ENCODE peak calls at places on chromosome 19, in six cellular contexts. B is trophoblast cell, V is neural progenitor cell, J is IMR-90, Y is PC-3, U is OCI-LY7. L is an unnamed sample.

GRCh38 chr19:22144394-22144793 is 52.4 kb downstream of the ZNF676 start:
- DNase-seq in B (peak; percentile 11), V (peak; percentile 27), J (peak; percentile 10), Y (no peak), U (peak; percentile 61), L (no peak)

GRCh38 chr19:33226550-33227241 is 1.0 kb upstream of the SLC7A10 start:
- DNase-seq in B (peak; percentile 23), V (peak; percentile 76), J (no peak), Y (no peak), U (no peak), L (no peak)

GRCh38 chr19:51799311-51799997 is 4.5 kb downstream of the FPR3 start:
- DNase-seq in B (peak; percentile 78), V (no peak), J (peak; percentile 94), Y (peak; percentile 98), U (no peak), L (no peak)

GRCh38 chr19:35462476-35462953 is 14.5 kb downstream of the FFAR2 start:
- DNase-seq in B (peak; percentile 37), V (no peak), J (no peak), Y (no peak), U (peak; percentile 83), L (no peak)

GRCh38 chr19:42420055-42420544 is 7.1 kb downstream of the LIPE start:
- DNase-seq in B (peak; percentile 65), V (peak; percentile 66), J (peak; percentile 78), Y (peak; percentile 53), U (peak; percentile 86), L (peak; percentile 95)

GRCh38 chr19:35034588-35035382 is 4.5 kb downstream of the SCN1B start:
- DNase-seq in B (no peak), V (no peak), J (no peak), Y (no peak), U (no peak), L (no peak)

GRCh38 chr19:11699931-11700794 is 38.6 kb downstream of the ZNF823 start:
- DNase-seq in B (peak; percentile 80), V (peak; percentile 37), J (peak; percentile 42), Y (peak; percentile 77), U (peak; percentile 54), L (no peak)

GRCh38 chr19:21328402-21328801 is 808 bp downstream of the ZNF708 start:
- DNase-seq in B (peak; percentile 4), V (peak; percentile 68), J (no peak), Y (no peak), U (peak; percentile 44), L (no peak)

GRCh38 chr19:18295034-18295451 is 13.6 kb upstream of the JUND start:
- DNase-seq in B (no peak), V (no peak), J (no peak), Y (no peak), U (no peak), L (no peak)

GRCh38 chr19:20928371-20928770 is 5.3 kb downstream of the ZNF85 start:
- DNase-seq in B (no peak), V (no peak), J (peak; percentile 87), Y (no peak), U (no peak), L (no peak)

GRCh38 chr19:45404557-45405434 is at the start of gene PPP1R13L:
- DNase-seq in B (peak; percentile 98), V (peak; percentile 86), J (peak; percentile 56), Y (peak; percentile 90), U (peak; percentile 26), L (peak; percentile 94)

GRCh38 chr19:11495481-11495880 is 10.2 kb downstream of the ZNF653 start:
- DNase-seq in B (no peak), V (no peak), J (no peak), Y (no peak), U (no peak), L (no peak)

GRCh38 chr19:49954092-49954825 is 6.7 kb downstream of the SIGLEC11 start:
- DNase-seq in B (no peak), V (no peak), J (peak; percentile 14), Y (no peak), U (no peak), L (no peak)

GRCh38 chr19:49954933-49955332 is 6.0 kb downstream of the SIGLEC11 start:
- DNase-seq in B (no peak), V (no peak), J (peak; percentile 16), Y (no peak), U (no peak), L (no peak)

GRCh38 chr19:49953376-49953775 is 7.6 kb downstream of the SIGLEC11 start:
- DNase-seq in B (no peak), V (no peak), J (no peak), Y (no peak), U (no peak), L (no peak)

GRCh38 chr19:49957262-49957915 is 3.6 kb downstream of the SIGLEC11 start:
- DNase-seq in B (peak; percentile 27), V (no peak), J (no peak), Y (no peak), U (no peak), L (no peak)

GRCh38 chr19:49956113-49956491 is 4.9 kb downstream of the SIGLEC11 start:
- DNase-seq in B (no peak), V (no peak), J (no peak), Y (no peak), U (no peak), L (no peak)
- H2AFZ ChIP-seq in B (no peak overlapping the region), V (no peak overlapping the region), J (no peak overlapping the region), Y (no peak overlapping the region), U (no peak overlapping the region), L (no peak overlapping the region)

GRCh38 chr19:1189419-1189818 is 15.4 kb upstream of the SBNO2 start:
- DNase-seq in B (no peak), V (peak; percentile 2), J (peak; percentile 35), Y (peak; percentile 37), U (no peak), L (no peak)
- H3K4me2 ChIP-seq in B (no peak overlapping the region), V (no peak overlapping the region), J (no peak overlapping the region), Y (no peak overlapping the region), U (no peak overlapping the region), L (no peak overlapping the region)

GRCh38 chr19:5950744-5951143 is 27.2 kb downstream of the RANBP3 start:
- DNase-seq in B (no peak), V (peak; percentile 69), J (no peak), Y (no peak), U (peak; percentile 34), L (no peak)
- H2AFZ ChIP-seq in B (no peak overlapping the region), V (no peak overlapping the region), J (no peak overlapping the region), Y (no peak overlapping the region), U (no peak overlapping the region), L (no peak overlapping the region)

GRCh38 chr19:40410030-40410389 is 3.2 kb downstream of the PRX start:
- DNase-seq in B (no peak), V (peak; percentile 73), J (no peak), Y (no peak), U (no peak), L (no peak)
- H3K4me2 ChIP-seq in B (no peak overlapping the region), V (no peak overlapping the region), J (no peak overlapping the region), Y (no peak overlapping the region), U (peak overlapping the region; percentile 55), L (no peak overlapping the region)

DNA sequence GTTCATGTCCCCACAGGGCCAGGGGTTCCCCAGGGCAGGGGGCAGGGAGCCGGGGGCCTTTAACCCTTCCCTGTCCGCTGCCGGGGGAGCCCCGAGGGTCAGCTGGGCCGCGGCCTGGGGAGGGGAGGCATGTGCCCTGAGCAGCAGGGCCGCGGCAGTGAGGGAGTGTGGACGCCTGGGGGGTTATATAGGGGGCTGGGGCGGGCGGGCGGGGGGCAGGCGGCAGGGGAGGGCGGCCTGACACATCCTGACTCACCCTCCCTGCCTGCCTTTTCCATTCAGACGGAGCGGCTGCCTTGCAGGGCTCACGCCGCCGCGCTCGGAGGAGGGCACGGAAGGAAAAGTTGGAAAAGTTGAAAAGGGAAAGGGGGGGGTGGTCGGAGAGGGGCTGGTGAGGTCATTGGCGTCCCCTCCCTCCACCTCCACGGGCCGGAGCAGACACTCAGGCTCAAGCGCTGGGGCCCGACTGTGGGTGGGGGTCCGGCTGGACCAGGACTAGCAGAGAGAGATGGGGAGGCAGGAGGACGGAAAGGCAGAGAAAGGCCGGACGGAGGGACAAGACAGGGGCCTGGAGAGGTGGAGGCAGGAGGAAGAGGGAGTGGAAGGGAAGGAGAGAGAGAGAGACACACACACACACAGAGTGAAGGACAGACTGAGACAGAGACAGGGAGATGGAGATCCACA is at the start of gene IL11:
- DNase-seq in B (no peak), V (peak; percentile 44), J (peak; percentile 78), Y (peak; percentile 63), U (no peak), L (no peak)
- H2AFZ ChIP-seq in B (peak within 1 kb of the TSS; percentile 56), V (peak within 1 kb of the TSS; percentile 89), J (peak within 1 kb of the TSS; percentile 84), Y (peak within 1 kb of the TSS; percentile 66), U (no peak within 1 kb of the TSS), L (peak within 1 kb of the TSS; percentile 63)